ENCODE peak calls at places on chromosome 19, in four cellular contexts. Q, U, V and J are unnamed samples.

GRCh38 chr19:38928406-38929001 is 2.1 kb downstream of the SARS2 start:
- ATAC-seq in Q (no peak), U (no peak), V (no peak), J (no peak)

GRCh38 chr19:4980838-4981680 is 12.1 kb downstream of the KDM4B start:
- ATAC-seq in Q (peak; percentile 79), U (no peak), V (no peak), J (no peak)

GRCh38 chr19:28864024-28864503 is 348.9 kb downstream of the UQCRFS1 start:
- ATAC-seq in Q (no peak), U (no peak), V (no peak), J (no peak)

GRCh38 chr19:14786421-14786851 is 8.1 kb upstream of the ADGRE2 start:
- ATAC-seq in Q (peak; percentile 95), U (no peak), V (peak; percentile 37), J (peak; percentile 24)

GRCh38 chr19:56538254-56538760 is 441 bp upstream of the ZFP28 start:
- ATAC-seq in Q (peak; percentile 96), U (peak; percentile 92), V (peak; percentile 97), J (peak; percentile 97)

GRCh38 chr19:4375620-4376228 is 24.6 kb downstream of the SH3GL1 start:
- ATAC-seq in Q (peak; percentile 62), U (no peak), V (no peak), J (peak; percentile 9)

GRCh38 chr19:29662604-29663404 is 2.5 kb upstream of the PLEKHF1 start:
- ATAC-seq in Q (no peak), U (no peak), V (no peak), J (no peak)

GRCh38 chr19:47623921-47624391 is 15.0 kb downstream of the BICRA start:
- ATAC-seq in Q (no peak), U (no peak), V (no peak), J (peak; percentile 78)